ENCODE peak calls at places on chromosomes 13 and 19, in eight cellular contexts. One of them, this sample, is unnamed.

GRCh38 chr13:95982144-95982543 is 71.1 kb downstream of the UGGT2 start:
- DNase-seq in endothelial cell of umbilical vein: no peak
- DNase-seq in stomach: no peak
- DNase-seq in GM12878: no peak
- DNase-seq in spleen: no peak
- DNase-seq in upper lobe of left lung: no peak
- DNase-seq in esophagus muscularis mucosa: no peak
- DNase-seq in breast epithelium: no peak
- DNase-seq in this sample: no peak

GRCh38 chr19:6671960-6672359 is 2.0 kb upstream of the TNFSF14 start:
- DNase-seq in endothelial cell of umbilical vein: no peak
- DNase-seq in stomach: no peak
- DNase-seq in GM12878: no peak
- DNase-seq in spleen: peak
- DNase-seq in upper lobe of left lung: no peak
- DNase-seq in esophagus muscularis mucosa: no peak
- DNase-seq in breast epithelium: no peak
- DNase-seq in this sample: no peak

GRCh38 chr13:114097893-114098688 is 34.3 kb downstream of the RASA3 start:
- DNase-seq in endothelial cell of umbilical vein: no peak
- DNase-seq in stomach: no peak
- DNase-seq in GM12878: no peak
- DNase-seq in spleen: peak
- DNase-seq in upper lobe of left lung: peak
- DNase-seq in esophagus muscularis mucosa: no peak
- DNase-seq in breast epithelium: peak
- DNase-seq in this sample: peak

GRCh38 chr13:25733061-25733491 is 318.7 kb downstream of the SHISA2 start:
- DNase-seq in endothelial cell of umbilical vein: no peak
- DNase-seq in stomach: no peak
- DNase-seq in GM12878: no peak
- DNase-seq in spleen: no peak
- DNase-seq in upper lobe of left lung: no peak
- DNase-seq in esophagus muscularis mucosa: peak
- DNase-seq in breast epithelium: no peak
- DNase-seq in this sample: no peak

GRCh38 chr19:38304866-38305429 is 897 bp downstream of the C19orf33 start:
- DNase-seq in endothelial cell of umbilical vein: peak
- DNase-seq in stomach: peak
- DNase-seq in GM12878: no peak
- DNase-seq in spleen: peak
- DNase-seq in upper lobe of left lung: peak
- DNase-seq in esophagus muscularis mucosa: no peak
- DNase-seq in breast epithelium: peak
- DNase-seq in this sample: no peak

GRCh38 chr13:73248711-73249580 is 190.1 kb downstream of the KLF5 start:
- DNase-seq in endothelial cell of umbilical vein: no peak
- DNase-seq in stomach: peak
- DNase-seq in GM12878: no peak
- DNase-seq in spleen: no peak
- DNase-seq in upper lobe of left lung: no peak
- DNase-seq in esophagus muscularis mucosa: no peak
- DNase-seq in breast epithelium: no peak
- DNase-seq in this sample: no peak

GRCh38 chr13:27133889-27134288 is 37.7 kb downstream of the USP12 start:
- DNase-seq in endothelial cell of umbilical vein: no peak
- DNase-seq in stomach: no peak
- DNase-seq in GM12878: no peak
- DNase-seq in spleen: no peak
- DNase-seq in upper lobe of left lung: no peak
- DNase-seq in esophagus muscularis mucosa: no peak
- DNase-seq in breast epithelium: no peak
- DNase-seq in this sample: no peak

GRCh38 chr19:49502866-49503581 is 6.8 kb downstream of the RPS11 start:
- DNase-seq in endothelial cell of umbilical vein: peak
- DNase-seq in stomach: peak
- DNase-seq in GM12878: no peak
- DNase-seq in spleen: no peak
- DNase-seq in upper lobe of left lung: no peak
- DNase-seq in esophagus muscularis mucosa: no peak
- DNase-seq in breast epithelium: no peak
- DNase-seq in this sample: peak

GRCh38 chr19:15107056-15108010 is at the start of gene SYDE1:
- DNase-seq in endothelial cell of umbilical vein: peak
- DNase-seq in stomach: no peak
- DNase-seq in GM12878: no peak
- DNase-seq in spleen: no peak
- DNase-seq in upper lobe of left lung: peak
- DNase-seq in esophagus muscularis mucosa: no peak
- DNase-seq in breast epithelium: no peak
- DNase-seq in this sample: no peak

GRCh38 chr13:31409678-31410356 is 210.0 kb downstream of the B3GLCT start:
- DNase-seq in endothelial cell of umbilical vein: no peak
- DNase-seq in stomach: no peak
- DNase-seq in GM12878: no peak
- DNase-seq in spleen: no peak
- DNase-seq in upper lobe of left lung: no peak
- DNase-seq in esophagus muscularis mucosa: peak
- DNase-seq in breast epithelium: no peak
- DNase-seq in this sample: no peak

GRCh38 chr13:50831510-50831909 is 12.0 kb downstream of the DLEU7 start:
- DNase-seq in endothelial cell of umbilical vein: no peak
- DNase-seq in stomach: no peak
- DNase-seq in GM12878: no peak
- DNase-seq in spleen: no peak
- DNase-seq in upper lobe of left lung: no peak
- DNase-seq in esophagus muscularis mucosa: no peak
- DNase-seq in breast epithelium: no peak
- DNase-seq in this sample: no peak

GRCh38 chr19:14383898-14384669 is 2.8 kb downstream of the ADGRE5 start:
- DNase-seq in endothelial cell of umbilical vein: no peak
- DNase-seq in stomach: no peak
- DNase-seq in GM12878: no peak
- DNase-seq in spleen: no peak
- DNase-seq in upper lobe of left lung: no peak
- DNase-seq in esophagus muscularis mucosa: no peak
- DNase-seq in breast epithelium: no peak
- DNase-seq in this sample: no peak

GRCh38 chr19:42311612-42312160 is 1.4 kb upstream of the TMEM145 start:
- DNase-seq in endothelial cell of umbilical vein: no peak
- DNase-seq in stomach: no peak
- DNase-seq in GM12878: no peak
- DNase-seq in spleen: no peak
- DNase-seq in upper lobe of left lung: no peak
- DNase-seq in esophagus muscularis mucosa: no peak
- DNase-seq in breast epithelium: no peak
- DNase-seq in this sample: no peak

GRCh38 chr19:42312370-42312769 is 739 bp upstream of the TMEM145 start:
- DNase-seq in endothelial cell of umbilical vein: no peak
- DNase-seq in stomach: no peak
- DNase-seq in GM12878: no peak
- DNase-seq in spleen: no peak
- DNase-seq in upper lobe of left lung: no peak
- DNase-seq in esophagus muscularis mucosa: no peak
- DNase-seq in breast epithelium: no peak
- DNase-seq in this sample: no peak

GRCh38 chr19:42313096-42313839 is at the start of gene TMEM145:
- DNase-seq in endothelial cell of umbilical vein: peak
- DNase-seq in stomach: peak
- DNase-seq in GM12878: no peak
- DNase-seq in spleen: no peak
- DNase-seq in upper lobe of left lung: peak
- DNase-seq in esophagus muscularis mucosa: no peak
- DNase-seq in breast epithelium: no peak
- DNase-seq in this sample: no peak

GRCh38 chr19:42306646-42307045 is 4.2 kb upstream of the PAFAH1B3 start:
- DNase-seq in endothelial cell of umbilical vein: no peak
- DNase-seq in stomach: no peak
- DNase-seq in GM12878: no peak
- DNase-seq in spleen: no peak
- DNase-seq in upper lobe of left lung: peak
- DNase-seq in esophagus muscularis mucosa: no peak
- DNase-seq in breast epithelium: no peak
- DNase-seq in this sample: no peak

GRCh38 chr19:42309686-42310085 is 3.4 kb upstream of the TMEM145 start:
- DNase-seq in endothelial cell of umbilical vein: no peak
- DNase-seq in stomach: no peak
- DNase-seq in GM12878: no peak
- DNase-seq in spleen: no peak
- DNase-seq in upper lobe of left lung: peak
- DNase-seq in esophagus muscularis mucosa: no peak
- DNase-seq in breast epithelium: no peak
- DNase-seq in this sample: no peak
- TF ChIP-seq POLR2AphosphoS5 in endothelial cell of umbilical vein: no peak
- TF ChIP-seq POLR2AphosphoS5 in stomach: no peak
- TF ChIP-seq POLR2AphosphoS5 in GM12878: no peak
- TF ChIP-seq POLR2AphosphoS5 in spleen: no peak
- TF ChIP-seq POLR2AphosphoS5 in upper lobe of left lung: no peak
- TF ChIP-seq POLR2AphosphoS5 in esophagus muscularis mucosa: no peak
- TF ChIP-seq POLR2AphosphoS5 in breast epithelium: no peak
- TF ChIP-seq POLR2AphosphoS5 in this sample: no peak

DNA sequence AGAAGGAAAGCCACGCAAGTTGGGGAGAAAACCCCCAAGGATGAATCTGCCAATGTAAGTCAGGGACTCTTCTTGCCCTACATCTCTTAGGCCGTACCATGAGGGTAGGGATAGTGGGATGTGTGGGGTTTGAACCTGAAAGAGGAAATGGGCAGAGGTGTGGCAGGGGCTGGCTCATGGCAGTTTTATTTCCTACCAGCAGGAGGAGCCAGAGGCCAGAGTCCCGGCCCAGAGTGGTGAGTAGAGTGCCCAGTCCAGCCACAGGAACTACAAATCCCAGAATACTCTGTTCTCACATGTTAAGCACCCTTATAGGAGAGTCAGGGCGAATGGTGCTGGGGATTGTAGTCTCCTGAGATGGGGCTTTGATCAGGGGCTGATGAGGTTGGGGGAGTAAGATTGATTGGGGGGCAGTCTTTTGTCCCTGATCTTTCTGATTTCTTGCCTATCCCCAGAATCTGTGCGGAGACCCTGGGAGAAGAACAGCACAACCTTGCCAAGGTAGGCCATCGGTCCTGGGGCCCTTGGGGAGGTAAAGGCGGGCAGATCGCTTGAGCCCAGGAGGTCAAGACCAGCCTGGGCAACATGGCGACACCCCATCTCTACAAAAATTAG is 16.5 kb downstream of the VASP start:
- DNase-seq in endothelial cell of umbilical vein: peak
- DNase-seq in stomach: peak
- DNase-seq in GM12878: peak
- DNase-seq in spleen: peak
- DNase-seq in upper lobe of left lung: no peak
- DNase-seq in esophagus muscularis mucosa: peak
- DNase-seq in breast epithelium: peak
- DNase-seq in this sample: peak
- TF ChIP-seq POLR2AphosphoS5 in endothelial cell of umbilical vein: peak
- TF ChIP-seq POLR2AphosphoS5 in stomach: peak
- TF ChIP-seq POLR2AphosphoS5 in GM12878: no peak
- TF ChIP-seq POLR2AphosphoS5 in spleen: peak
- TF ChIP-seq POLR2AphosphoS5 in upper lobe of left lung: no peak
- TF ChIP-seq POLR2AphosphoS5 in esophagus muscularis mucosa: no peak
- TF ChIP-seq POLR2AphosphoS5 in breast epithelium: no peak
- TF ChIP-seq POLR2AphosphoS5 in this sample: no peak

GRCh38 chr19:18666784-18667183 is 16.7 kb upstream of the CRTC1 start:
- DNase-seq in endothelial cell of umbilical vein: no peak
- DNase-seq in stomach: no peak
- DNase-seq in GM12878: no peak
- DNase-seq in spleen: no peak
- DNase-seq in upper lobe of left lung: no peak
- DNase-seq in esophagus muscularis mucosa: no peak
- DNase-seq in breast epithelium: no peak
- DNase-seq in this sample: no peak

GRCh38 chr19:18668744-18669523 is 14.5 kb upstream of the CRTC1 start:
- DNase-seq in endothelial cell of umbilical vein: no peak
- DNase-seq in stomach: no peak
- DNase-seq in GM12878: no peak
- DNase-seq in spleen: no peak
- DNase-seq in upper lobe of left lung: peak
- DNase-seq in esophagus muscularis mucosa: no peak
- DNase-seq in breast epithelium: no peak
- DNase-seq in this sample: no peak

GRCh38 chr19:18668252-18668631 is 15.2 kb upstream of the CRTC1 start:
- DNase-seq in endothelial cell of umbilical vein: no peak
- DNase-seq in stomach: no peak
- DNase-seq in GM12878: no peak
- DNase-seq in spleen: no peak
- DNase-seq in upper lobe of left lung: peak
- DNase-seq in esophagus muscularis mucosa: no peak
- DNase-seq in breast epithelium: no peak
- DNase-seq in this sample: no peak

GRCh38 chr19:18666304-18666703 is 17.2 kb upstream of the CRTC1 start:
- DNase-seq in endothelial cell of umbilical vein: no peak
- DNase-seq in stomach: no peak
- DNase-seq in GM12878: no peak
- DNase-seq in spleen: no peak
- DNase-seq in upper lobe of left lung: no peak
- DNase-seq in esophagus muscularis mucosa: no peak
- DNase-seq in breast epithelium: no peak
- DNase-seq in this sample: no peak

GRCh38 chr19:18667531-18668251 is 15.8 kb upstream of the CRTC1 start:
- DNase-seq in endothelial cell of umbilical vein: no peak
- DNase-seq in stomach: no peak
- DNase-seq in GM12878: no peak
- DNase-seq in spleen: no peak
- DNase-seq in upper lobe of left lung: peak
- DNase-seq in esophagus muscularis mucosa: no peak
- DNase-seq in breast epithelium: no peak
- DNase-seq in this sample: no peak
- TF ChIP-seq POLR2AphosphoS5 in endothelial cell of umbilical vein: no peak
- TF ChIP-seq POLR2AphosphoS5 in stomach: no peak
- TF ChIP-seq POLR2AphosphoS5 in GM12878: no peak
- TF ChIP-seq POLR2AphosphoS5 in spleen: peak
- TF ChIP-seq POLR2AphosphoS5 in upper lobe of left lung: no peak
- TF ChIP-seq POLR2AphosphoS5 in esophagus muscularis mucosa: no peak
- TF ChIP-seq POLR2AphosphoS5 in breast epithelium: no peak
- TF ChIP-seq POLR2AphosphoS5 in this sample: no peak

GRCh38 chr19:4152241-4152998 is 1.0 kb upstream of the CREB3L3 start:
- DNase-seq in endothelial cell of umbilical vein: no peak
- DNase-seq in stomach: no peak
- DNase-seq in GM12878: no peak
- DNase-seq in spleen: no peak
- DNase-seq in upper lobe of left lung: no peak
- DNase-seq in esophagus muscularis mucosa: no peak
- DNase-seq in breast epithelium: no peak
- DNase-seq in this sample: no peak

GRCh38 chr19:4151623-4152022 is 1.8 kb upstream of the CREB3L3 start:
- DNase-seq in endothelial cell of umbilical vein: no peak
- DNase-seq in stomach: no peak
- DNase-seq in GM12878: no peak
- DNase-seq in spleen: no peak
- DNase-seq in upper lobe of left lung: no peak
- DNase-seq in esophagus muscularis mucosa: no peak
- DNase-seq in breast epithelium: no peak
- DNase-seq in this sample: no peak

GRCh38 chr19:4154571-4155312 is 1.3 kb downstream of the CREB3L3 start:
- DNase-seq in endothelial cell of umbilical vein: no peak
- DNase-seq in stomach: no peak
- DNase-seq in GM12878: no peak
- DNase-seq in spleen: no peak
- DNase-seq in upper lobe of left lung: peak
- DNase-seq in esophagus muscularis mucosa: no peak
- DNase-seq in breast epithelium: no peak
- DNase-seq in this sample: no peak

GRCh38 chr19:4144666-4145261 is 8.7 kb upstream of the CREB3L3 start:
- DNase-seq in endothelial cell of umbilical vein: no peak
- DNase-seq in stomach: peak
- DNase-seq in GM12878: no peak
- DNase-seq in spleen: no peak
- DNase-seq in upper lobe of left lung: peak
- DNase-seq in esophagus muscularis mucosa: no peak
- DNase-seq in breast epithelium: no peak
- DNase-seq in this sample: no peak

GRCh38 chr19:4149518-4150288 is 3.7 kb upstream of the CREB3L3 start:
- DNase-seq in endothelial cell of umbilical vein: no peak
- DNase-seq in stomach: peak
- DNase-seq in GM12878: no peak
- DNase-seq in spleen: no peak
- DNase-seq in upper lobe of left lung: peak
- DNase-seq in esophagus muscularis mucosa: no peak
- DNase-seq in breast epithelium: no peak
- DNase-seq in this sample: no peak
- TF ChIP-seq POLR2AphosphoS5 in endothelial cell of umbilical vein: no peak
- TF ChIP-seq POLR2AphosphoS5 in stomach: no peak
- TF ChIP-seq POLR2AphosphoS5 in GM12878: no peak
- TF ChIP-seq POLR2AphosphoS5 in spleen: no peak
- TF ChIP-seq POLR2AphosphoS5 in upper lobe of left lung: no peak
- TF ChIP-seq POLR2AphosphoS5 in esophagus muscularis mucosa: no peak
- TF ChIP-seq POLR2AphosphoS5 in breast epithelium: no peak
- TF ChIP-seq POLR2AphosphoS5 in this sample: no peak

This sample was measured in suprapubic skin.